ENCODE peak calls at places on chromosomes 12 and 14, in four cellular contexts. R is PC-3, H is A673, C is AG10803. J is an unnamed sample.

GRCh38 chr12:12870454-12870853 is 20.9 kb upstream of the GPRC5A start:
- DNase-seq in C (peak), H (no peak), R (peak), J (no peak)

GRCh38 chr14:80944861-80945617 is 3.5 kb upstream of the CEP128 start:
- DNase-seq in R (no peak), H (no peak), C (no peak), J (no peak)

GRCh38 chr12:6942331-6942665 is 1.3 kb upstream of the RNU7-1 start:
- DNase-seq in H (no peak), C (peak), R (no peak), J (peak)

GRCh38 chr12:94073441-94074051 is 74.8 kb upstream of the PLXNC1 start:
- DNase-seq in R (no peak), H (no peak), C (peak), J (peak)

GRCh38 chr14:65352964-65353530 is 59.5 kb upstream of the FUT8 start:
- DNase-seq in C (no peak), R (peak), H (no peak), J (no peak)

GRCh38 chr12:47942327-47943230 is 20.8 kb upstream of the TMEM106C start:
- DNase-seq in R (no peak), C (no peak), H (peak), J (no peak)

GRCh38 chr14:29217813-29218450 is 451.3 kb downstream of the FOXG1 start:
- DNase-seq in R (no peak), C (no peak), H (no peak), J (no peak)

GRCh38 chr12:53224268-53224896 is 7.6 kb downstream of the RARG start:
- DNase-seq in C (no peak), H (peak), R (peak), J (no peak)

GRCh38 chr12:123059501-123059900 is 79.0 kb downstream of the ARL6IP4 start:
- DNase-seq in H (no peak), R (no peak), C (no peak), J (no peak)

GRCh38 chr12:30989754-30990153 is 63.2 kb downstream of the TSPAN11 start:
- DNase-seq in C (no peak), R (peak), H (peak), J (peak)

GRCh38 chr14:34826661-34827060 is 48.5 kb downstream of the BAZ1A start:
- DNase-seq in H (no peak), R (peak), C (peak), J (no peak)

GRCh38 chr12:62190921-62191746 is 69.1 kb upstream of the USP15 start:
- DNase-seq in H (peak), R (no peak), C (no peak), J (peak)

GRCh38 chr14:56197150-56197549 is 78.9 kb downstream of the PELI2 start:
- DNase-seq in C (no peak), R (no peak), H (no peak), J (no peak)

GRCh38 chr12:111359231-111359913 is 9.5 kb downstream of the PHETA1 start:
- DNase-seq in C (no peak), H (no peak), R (no peak), J (peak)

GRCh38 chr14:58533417-58533816 is 104.3 kb upstream of the DACT1 start:
- DNase-seq in C (peak), H (peak), R (no peak), J (no peak)

GRCh38 chr12:97936165-97936564 is 473.6 kb downstream of the RMST start:
- DNase-seq in R (no peak), C (no peak), H (no peak), J (no peak)

GRCh38 chr12:6367065-6367968 is 8.0 kb downstream of the SCNN1A start:
- DNase-seq in R (peak), C (no peak), H (peak), J (no peak)

GRCh38 chr14:22394616-22395015 is 194.4 kb downstream of the DAD1 start:
- DNase-seq in C (no peak), R (no peak), H (no peak), J (no peak)

GRCh38 chr14:93977790-93978581 is 1.6 kb upstream of the ASB2 start:
- DNase-seq in H (no peak), R (no peak), C (no peak), J (no peak)

GRCh38 chr12:8697476-8698131 is at the start of gene RIMKLB:
- DNase-seq in R (peak), C (peak), H (peak), J (peak)

GRCh38 chr12:65330341-65330740 is 51.9 kb downstream of the MSRB3 start:
- DNase-seq in H (no peak), R (no peak), C (no peak), J (no peak)

GRCh38 chr14:92735344-92735743 is 13.1 kb downstream of the LGMN start:
- DNase-seq in R (no peak), C (no peak), H (no peak), J (no peak)

GRCh38 chr12:47903927-47904646 is 707 bp downstream of the VDR start:
- DNase-seq in R (peak), H (peak), C (peak), J (peak)

GRCh38 chr12:65747338-65747737 is 76.9 kb upstream of the HMGA2 start:
- DNase-seq in H (no peak), C (no peak), R (no peak), J (no peak)

GRCh38 chr14:29710015-29710414 is 217.6 kb downstream of the PRKD1 start:
- DNase-seq in C (peak), R (peak), H (peak), J (no peak)

GRCh38 chr14:65134651-65135579 is 32.6 kb upstream of the MAX start:
- DNase-seq in C (peak), R (no peak), H (no peak), J (no peak)

GRCh38 chr14:92397140-92397815 is 74.3 kb downstream of the SLC24A4 start:
- DNase-seq in R (peak), H (peak), C (peak), J (no peak)

GRCh38 chr12:56206373-56207166 is 15.2 kb downstream of the RNF41 start:
- DNase-seq in H (peak), C (peak), R (peak), J (peak)

GRCh38 chr12:47799357-47799955 is 20.2 kb downstream of the HDAC7 start:
- DNase-seq in C (no peak), H (no peak), R (no peak), J (peak)

GRCh38 chr12:47999816-48000215 is 4.5 kb downstream of the COL2A1 start:
- DNase-seq in R (no peak), H (no peak), C (no peak), J (no peak)

GRCh38 chr12:94151577-94151976 is 3.2 kb downstream of the PLXNC1 start:
- DNase-seq in C (no peak), R (no peak), H (no peak), J (no peak)

GRCh38 chr12:112347521-112347920 is 34.7 kb downstream of the HECTD4 start:
- DNase-seq in C (peak), R (no peak), H (no peak), J (no peak)

GRCh38 chr12:125159687-125160086 is 94.5 kb downstream of the AACS start:
- DNase-seq in H (peak), R (no peak), C (no peak), J (no peak)

GRCh38 chr12:125162489-125163028 is 97.3 kb downstream of the AACS start:
- DNase-seq in C (no peak), H (no peak), R (no peak), J (no peak)

GRCh38 chr12:125161712-125162023 is 96.4 kb downstream of the AACS start:
- DNase-seq in H (no peak), R (no peak), C (no peak), J (no peak)

GRCh38 chr12:125163148-125163547 is 97.9 kb downstream of the AACS start:
- DNase-seq in C (no peak), H (no peak), R (no peak), J (no peak)

DNA sequence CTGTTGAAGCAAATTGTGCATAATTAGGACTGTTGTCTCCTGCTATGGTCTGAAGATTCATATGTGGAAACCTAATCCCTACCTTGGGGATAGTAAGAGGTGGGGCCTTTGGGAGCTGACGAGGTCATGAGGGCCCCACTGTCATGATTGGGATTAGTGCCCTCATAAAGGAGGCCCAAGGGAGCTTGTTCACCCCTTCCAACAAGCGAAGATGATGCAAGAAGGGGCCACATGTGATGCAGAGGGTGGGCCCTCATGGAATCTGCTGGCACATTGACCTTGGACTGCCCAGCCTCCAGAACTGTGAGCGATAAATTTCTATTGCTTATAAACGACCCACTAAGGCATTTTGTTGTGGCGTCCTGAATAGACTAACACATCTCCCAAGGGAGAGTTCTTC is 95.3 kb downstream of the AACS start:
- DNase-seq in H (no peak), C (no peak), R (no peak), J (no peak)
- H3K4me3 ChIP-seq in H (no peak), C (no peak), R (no peak), J (no peak)

GRCh38 chr14:98198385-98198784 is 1073.6 kb downstream of the BCL11B start:
- DNase-seq in C (no peak), H (no peak), R (peak), J (no peak)
- H3K4me3 ChIP-seq in C (no peak), H (no peak), R (no peak), J (no peak)

GRCh38 chr14:61753631-61754030 is 8.6 kb upstream of the SNAPC1 start:
- DNase-seq in H (no peak), C (peak), R (no peak), J (no peak)

GRCh38 chr14:61752626-61753025 is 9.6 kb upstream of the SNAPC1 start:
- DNase-seq in C (no peak), R (peak), H (no peak), J (no peak)

GRCh38 chr14:61750708-61751474 is 11.3 kb upstream of the SNAPC1 start:
- DNase-seq in H (peak), R (peak), C (peak), J (peak)

GRCh38 chr14:61749867-61750266 is 12.4 kb upstream of the SNAPC1 start:
- DNase-seq in R (peak), C (no peak), H (no peak), J (no peak)

GRCh38 chr14:61751475-61751989 is 10.7 kb upstream of the SNAPC1 start:
- DNase-seq in H (no peak), R (no peak), C (no peak), J (no peak)
- H3K4me3 ChIP-seq in H (peak), R (peak), C (peak), J (peak)

GRCh38 chr14:20624495-20625070 is 16.9 kb downstream of the OR6S1 start:
- DNase-seq in H (peak), C (peak), R (no peak), J (peak)

GRCh38 chr14:20628063-20628854 is 13.2 kb downstream of the OR6S1 start:
- DNase-seq in C (no peak), R (no peak), H (no peak), J (no peak)

GRCh38 chr14:20630340-20631022 is 11.0 kb downstream of the OR6S1 start:
- DNase-seq in C (peak), H (peak), R (peak), J (no peak)

GRCh38 chr14:20626274-20626673 is 15.2 kb downstream of the OR6S1 start:
- DNase-seq in R (no peak), C (no peak), H (no peak), J (no peak)

GRCh38 chr14:20627337-20628032 is 14.0 kb downstream of the OR6S1 start:
- DNase-seq in H (no peak), R (peak), C (no peak), J (no peak)
- H3K4me3 ChIP-seq in H (no peak), R (peak), C (no peak), J (no peak)

DNA sequence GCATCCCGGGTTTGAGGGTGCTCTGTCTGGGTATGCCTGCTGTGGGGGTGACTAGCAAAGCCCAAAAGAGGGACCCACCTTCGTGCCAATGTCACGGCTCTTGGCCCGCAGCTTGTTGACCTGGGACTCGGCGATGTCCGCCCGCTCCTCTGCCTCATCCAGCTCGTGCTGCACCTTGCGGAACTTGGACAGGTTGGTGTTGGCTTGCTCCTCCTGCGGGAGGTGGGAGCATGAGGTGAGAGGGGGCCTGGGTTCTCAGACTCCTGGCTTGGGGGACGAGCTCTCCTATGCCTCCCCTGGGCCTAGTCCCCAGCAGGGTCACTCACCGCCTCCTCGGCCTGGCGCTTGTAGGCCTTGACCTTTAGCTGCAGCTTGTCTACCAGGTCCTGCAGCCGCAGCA is 5.6 kb upstream of the MYH6 start:
- DNase-seq in R (no peak), C (no peak), H (no peak), J (no peak)
- H3K4me3 ChIP-seq in R (no peak), C (no peak), H (no peak), J (no peak)

GRCh38 chr12:127811988-127812387 is 455.0 kb upstream of the TMEM132C start:
- DNase-seq in C (peak), R (no peak), H (peak), J (peak)
- H3K4me3 ChIP-seq in C (no peak), R (no peak), H (no peak), J (no peak)

J was measured in right cardiac atrium.